ENCODE peak calls at places on chromosome 2, in seven cellular contexts. Y, T, K, H, F, X and N are unnamed samples.

GRCh38 chr2:179021258-179021657 is 28.7 kb downstream of the CCDC141 start:
- DNase-seq in X (no peak), K (no peak), Y (no peak), F (no peak), H (no peak), T (no peak), N (no peak)

GRCh38 chr2:233354971-233355574 is 779 bp downstream of the DGKD start:
- DNase-seq in Y (no peak), T (no peak), K (no peak), H (no peak), X (peak), F (no peak), N (no peak)

GRCh38 chr2:236702693-236703092 is 133.1 kb downstream of the ACKR3 start:
- DNase-seq in F (no peak), T (no peak), X (no peak), H (no peak), Y (no peak), K (no peak), N (no peak)

GRCh38 chr2:234320098-234320497 is 176.8 kb downstream of the ARL4C start:
- DNase-seq in H (no peak), Y (no peak), F (no peak), T (no peak), X (no peak), K (no peak), N (no peak)

GRCh38 chr2:30368258-30368657 is 78.8 kb upstream of the LCLAT1 start:
- DNase-seq in K (no peak), Y (no peak), T (no peak), X (peak), H (no peak), F (peak), N (no peak)

GRCh38 chr2:221104391-221104811 is 467.7 kb downstream of the EPHA4 start:
- DNase-seq in T (no peak), F (peak), X (peak), H (no peak), K (no peak), Y (no peak), N (no peak)

GRCh38 chr2:169119816-169120215 is 50.5 kb downstream of the DHRS9 start:
- DNase-seq in K (no peak), X (no peak), H (no peak), Y (no peak), T (no peak), F (no peak), N (no peak)

GRCh38 chr2:47070920-47071824 is 83.9 kb downstream of the STPG4 start:
- DNase-seq in X (peak), F (peak), K (no peak), Y (peak), H (peak), T (peak), N (peak)

GRCh38 chr2:9102861-9103662 is 99.6 kb upstream of the MBOAT2 start:
- DNase-seq in K (no peak), H (no peak), T (no peak), X (no peak), Y (no peak), F (no peak), N (no peak)

GRCh38 chr2:241011751-241012510 is 13.5 kb downstream of the SNED1 start:
- DNase-seq in T (no peak), H (no peak), Y (no peak), F (no peak), X (no peak), K (no peak), N (no peak)

GRCh38 chr2:215435261-215435808 is 533 bp downstream of the FN1 start:
- DNase-seq in X (peak), H (peak), Y (no peak), F (peak), K (no peak), T (peak), N (no peak)

GRCh38 chr2:67259581-67260347 is 137.4 kb upstream of the ETAA1 start:
- DNase-seq in X (peak), F (peak), H (no peak), T (no peak), Y (peak), K (no peak), N (no peak)

GRCh38 chr2:133829686-133830085 is 261.4 kb upstream of the NCKAP5 start:
- DNase-seq in X (no peak), H (no peak), F (no peak), K (no peak), T (no peak), Y (no peak), N (no peak)

GRCh38 chr2:148132400-148132799 is 111.5 kb downstream of the MBD5 start:
- DNase-seq in T (no peak), X (peak), H (no peak), Y (peak), K (no peak), F (no peak), N (no peak)

GRCh38 chr2:118846667-118847446 is 591 bp downstream of the EN1 start:
- DNase-seq in K (no peak), T (no peak), H (no peak), X (peak), F (no peak), Y (no peak), N (no peak)

GRCh38 chr2:132969371-132969985 is 299.5 kb upstream of the LYPD1 start:
- DNase-seq in K (no peak), X (peak), F (no peak), H (no peak), T (no peak), Y (no peak), N (no peak)

GRCh38 chr2:191678437-191679110 is 638 bp downstream of the NABP1 start:
- DNase-seq in F (peak), T (no peak), X (peak), K (peak), H (peak), Y (no peak), N (peak)

GRCh38 chr2:92072461-92073035 is 2798.7 kb upstream of the TEKT4 start:
- DNase-seq in F (no peak), H (no peak), Y (no peak), K (no peak), X (no peak), T (no peak), N (no peak)

GRCh38 chr2:224284134-224284946 is 117.6 kb downstream of the FAM124B start:
- DNase-seq in K (no peak), Y (no peak), T (no peak), F (no peak), X (peak), H (peak), N (no peak)

GRCh38 chr2:108855194-108855593 is 68.6 kb downstream of the CCDC138 start:
- DNase-seq in T (no peak), H (no peak), F (no peak), K (no peak), Y (no peak), X (peak), N (peak)

GRCh38 chr2:28639836-28640235 is 111.8 kb upstream of the PPP1CB start:
- DNase-seq in F (no peak), X (no peak), H (no peak), K (no peak), T (no peak), Y (no peak), N (no peak)

GRCh38 chr2:137123241-137123640 is 357.9 kb downstream of the THSD7B start:
- DNase-seq in K (no peak), T (no peak), X (peak), Y (peak), F (no peak), H (no peak), N (no peak)

GRCh38 chr2:218781691-218782528 is at the start of gene CYP27A1:
- DNase-seq in Y (no peak), T (peak), H (peak), K (no peak), F (peak), X (peak), N (no peak)

GRCh38 chr2:75716406-75716805 is 5.7 kb upstream of the GCFC2 start:
- DNase-seq in F (no peak), K (no peak), H (no peak), X (peak), T (no peak), Y (no peak), N (no peak)

GRCh38 chr2:162731917-162732804 is 106.4 kb downstream of the KCNH7 start:
- DNase-seq in X (no peak), Y (no peak), H (no peak), F (no peak), K (no peak), T (peak), N (no peak)

GRCh38 chr2:26901326-26902183 is 53.6 kb downstream of the DPYSL5 start:
- DNase-seq in H (no peak), T (no peak), F (no peak), K (no peak), X (no peak), Y (no peak), N (no peak)

GRCh38 chr2:71452565-71452964 is 796 bp upstream of the DYSF start:
- DNase-seq in K (no peak), Y (no peak), F (peak), T (no peak), X (peak), H (peak), N (peak)

GRCh38 chr2:25844089-25844488 is 34.2 kb downstream of the ASXL2 start:
- DNase-seq in Y (no peak), T (no peak), H (no peak), F (no peak), K (no peak), X (peak), N (no peak)

GRCh38 chr2:27264253-27264752 is 1.5 kb upstream of the SLC30A3 start:
- DNase-seq in K (no peak), T (no peak), X (no peak), Y (no peak), F (no peak), H (peak), N (no peak)

GRCh38 chr2:47032773-47033101 is 117.1 kb upstream of the MCFD2 start:
- DNase-seq in F (no peak), H (no peak), X (no peak), T (no peak), K (no peak), Y (no peak), N (no peak)

GRCh38 chr2:146678516-146678915 is 1166.3 kb upstream of the ACVR2A start:
- DNase-seq in F (no peak), Y (no peak), X (no peak), K (no peak), T (no peak), H (no peak), N (no peak)